ENCODE peak calls at places on chromosome 18, in five cellular contexts. One of them, this sample, is unnamed.

GRCh38 chr18:79805211-79805862 is 7.6 kb downstream of the KCNG2 start:
- DNase-seq in A549: no peak
- DNase-seq in GM12878: no peak
- DNase-seq in sigmoid colon: peak
- DNase-seq in stomach: no peak
- DNase-seq in this sample: no peak

GRCh38 chr18:63207154-63207790 is 112.3 kb downstream of the BCL2 start:
- DNase-seq in A549: no peak
- DNase-seq in GM12878: no peak
- DNase-seq in sigmoid colon: no peak
- DNase-seq in stomach: no peak
- DNase-seq in this sample: no peak

GRCh38 chr18:77422974-77423373 is 173.3 kb downstream of the GALR1 start:
- DNase-seq in A549: peak
- DNase-seq in GM12878: no peak
- DNase-seq in sigmoid colon: no peak
- DNase-seq in stomach: no peak
- DNase-seq in this sample: no peak

GRCh38 chr18:4831127-4831526 is 365.9 kb downstream of the AKAIN1 start:
- DNase-seq in A549: no peak
- DNase-seq in GM12878: no peak
- DNase-seq in sigmoid colon: no peak
- DNase-seq in stomach: no peak
- DNase-seq in this sample: no peak

GRCh38 chr18:76468345-76469275 is 26.4 kb downstream of the ZNF516 start:
- DNase-seq in A549: no peak
- DNase-seq in GM12878: no peak
- DNase-seq in sigmoid colon: peak
- DNase-seq in stomach: no peak
- DNase-seq in this sample: no peak

GRCh38 chr18:15198116-15198389 is 450.1 kb downstream of the ANKRD30B start:
- DNase-seq in A549: no peak
- DNase-seq in GM12878: no peak
- DNase-seq in sigmoid colon: no peak
- DNase-seq in stomach: no peak
- DNase-seq in this sample: no peak

GRCh38 chr18:73318732-73319479 is 451.1 kb upstream of the NETO1 start:
- DNase-seq in A549: peak
- DNase-seq in GM12878: no peak
- DNase-seq in sigmoid colon: no peak
- DNase-seq in stomach: no peak
- DNase-seq in this sample: no peak

GRCh38 chr18:9094307-9095226 is 7.9 kb upstream of the NDUFV2 start:
- DNase-seq in A549: peak
- DNase-seq in GM12878: no peak
- DNase-seq in sigmoid colon: no peak
- DNase-seq in stomach: no peak
- DNase-seq in this sample: no peak

GRCh38 chr18:62420513-62421209 is 95.6 kb downstream of the TNFRSF11A start:
- DNase-seq in A549: peak
- DNase-seq in GM12878: peak
- DNase-seq in sigmoid colon: no peak
- DNase-seq in stomach: peak
- DNase-seq in this sample: no peak

GRCh38 chr18:23712445-23712844 is 23.2 kb downstream of the LAMA3 start:
- DNase-seq in A549: no peak
- DNase-seq in GM12878: no peak
- DNase-seq in sigmoid colon: no peak
- DNase-seq in stomach: no peak
- DNase-seq in this sample: no peak

GRCh38 chr18:11851156-11852047 is at the start of gene CHMP1B:
- DNase-seq in A549: peak
- DNase-seq in GM12878: peak
- DNase-seq in sigmoid colon: peak
- DNase-seq in stomach: peak
- DNase-seq in this sample: peak
- TF ChIP-seq EP300 in A549: no peak
- TF ChIP-seq EP300 in GM12878: no peak
- TF ChIP-seq EP300 in sigmoid colon: peak
- TF ChIP-seq EP300 in stomach: no peak
- TF ChIP-seq EP300 in this sample: peak

GRCh38 chr18:21112140-21112473 is 494 bp upstream of the ROCK1 start:
- DNase-seq in A549: no peak
- DNase-seq in GM12878: no peak
- DNase-seq in sigmoid colon: no peak
- DNase-seq in stomach: no peak
- DNase-seq in this sample: no peak
- TF ChIP-seq CTCF in A549: no peak
- TF ChIP-seq CTCF in GM12878: no peak
- TF ChIP-seq CTCF in sigmoid colon: no peak
- TF ChIP-seq CTCF in stomach: no peak
- TF ChIP-seq CTCF in this sample: no peak

DNA sequence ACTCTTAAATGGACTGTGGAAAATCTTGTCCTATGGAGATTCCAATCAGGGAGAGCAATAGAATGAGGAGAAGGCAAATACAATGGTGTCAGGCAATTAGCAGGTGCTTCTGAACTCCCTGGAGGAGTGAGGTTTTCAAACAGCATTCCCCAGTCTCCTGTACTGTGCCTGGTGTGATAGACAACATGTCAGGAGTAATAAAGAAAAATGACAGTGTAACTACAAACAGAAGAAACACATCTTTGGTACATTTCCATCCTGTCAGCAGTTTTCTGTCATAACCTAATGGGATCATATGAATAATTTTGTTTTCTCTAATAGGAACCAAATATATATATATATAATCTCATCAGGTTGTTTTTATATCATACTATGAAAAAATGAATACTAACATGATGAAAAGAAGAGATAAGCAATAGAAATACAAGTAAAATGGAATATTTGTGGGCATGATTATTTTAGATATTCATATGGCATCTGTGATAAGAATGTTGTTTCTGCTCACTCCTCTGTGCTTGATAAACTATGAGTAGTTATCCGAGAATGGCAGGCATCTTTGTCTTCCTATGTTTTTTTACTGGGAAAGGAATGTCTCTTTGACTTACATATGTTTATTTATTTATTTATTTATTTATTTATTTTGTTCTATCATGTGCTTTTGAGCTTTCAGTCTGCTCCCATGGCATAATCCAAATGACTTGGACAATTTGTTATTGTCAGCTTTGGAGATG is 441.7 kb downstream of the TXNL1 start:
- DNase-seq in A549: no peak
- DNase-seq in GM12878: no peak
- DNase-seq in sigmoid colon: no peak
- DNase-seq in stomach: no peak
- DNase-seq in this sample: no peak
- TF ChIP-seq EP300 in A549: no peak
- TF ChIP-seq EP300 in GM12878: no peak
- TF ChIP-seq EP300 in sigmoid colon: no peak
- TF ChIP-seq EP300 in stomach: no peak
- TF ChIP-seq EP300 in this sample: no peak

GRCh38 chr18:31396796-31397195 is 20.2 kb downstream of the DSG4 start:
- DNase-seq in A549: no peak
- DNase-seq in GM12878: no peak
- DNase-seq in sigmoid colon: no peak
- DNase-seq in stomach: no peak
- DNase-seq in this sample: no peak
- TF ChIP-seq CTCF in A549: no peak
- TF ChIP-seq CTCF in GM12878: no peak
- TF ChIP-seq CTCF in sigmoid colon: no peak
- TF ChIP-seq CTCF in stomach: no peak
- TF ChIP-seq CTCF in this sample: no peak

GRCh38 chr18:10739152-10739551 is 213.3 kb downstream of the NAPG start:
- DNase-seq in A549: no peak
- DNase-seq in GM12878: no peak
- DNase-seq in sigmoid colon: no peak
- DNase-seq in stomach: no peak
- DNase-seq in this sample: no peak
- TF ChIP-seq EP300 in A549: no peak
- TF ChIP-seq EP300 in GM12878: no peak
- TF ChIP-seq EP300 in sigmoid colon: no peak
- TF ChIP-seq EP300 in stomach: no peak
- TF ChIP-seq EP300 in this sample: no peak

GRCh38 chr18:50706199-50706598 is 113.6 kb downstream of the MRO start:
- DNase-seq in A549: no peak
- DNase-seq in GM12878: no peak
- DNase-seq in sigmoid colon: peak
- DNase-seq in stomach: no peak
- DNase-seq in this sample: no peak

GRCh38 chr18:50704541-50704940 is 115.3 kb downstream of the MRO start:
- DNase-seq in A549: no peak
- DNase-seq in GM12878: no peak
- DNase-seq in sigmoid colon: peak
- DNase-seq in stomach: no peak
- DNase-seq in this sample: no peak

GRCh38 chr18:50709215-50709614 is 110.6 kb downstream of the MRO start:
- DNase-seq in A549: no peak
- DNase-seq in GM12878: no peak
- DNase-seq in sigmoid colon: no peak
- DNase-seq in stomach: no peak
- DNase-seq in this sample: no peak

GRCh38 chr18:50711401-50711800 is 108.4 kb downstream of the MRO start:
- DNase-seq in A549: no peak
- DNase-seq in GM12878: no peak
- DNase-seq in sigmoid colon: no peak
- DNase-seq in stomach: no peak
- DNase-seq in this sample: no peak

DNA sequence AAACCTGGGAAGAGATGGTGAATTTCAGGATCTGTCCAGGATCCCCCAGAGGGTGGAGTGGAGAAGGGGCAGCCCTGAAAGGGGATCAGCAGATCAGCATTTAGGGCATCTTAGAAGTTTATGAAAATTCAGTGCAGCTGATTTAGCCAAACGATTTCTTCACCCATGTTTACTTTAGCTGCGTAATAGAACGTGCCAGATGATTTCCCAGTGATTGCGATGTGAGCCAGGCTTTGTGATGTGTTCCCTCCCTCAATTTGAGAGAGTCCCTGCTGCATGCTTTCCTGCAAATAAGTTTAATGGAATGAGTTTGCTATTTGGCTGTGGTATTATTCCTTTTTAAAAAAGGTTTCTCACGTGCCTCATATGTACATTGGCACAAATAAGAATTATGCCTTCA is 112.0 kb downstream of the MRO start:
- DNase-seq in A549: no peak
- DNase-seq in GM12878: no peak
- DNase-seq in sigmoid colon: no peak
- DNase-seq in stomach: no peak
- DNase-seq in this sample: peak
- TF ChIP-seq CTCF in A549: no peak
- TF ChIP-seq CTCF in GM12878: no peak
- TF ChIP-seq CTCF in sigmoid colon: no peak
- TF ChIP-seq CTCF in stomach: no peak
- TF ChIP-seq CTCF in this sample: no peak

GRCh38 chr18:50826027-50826426 is 6.2 kb upstream of the MRO start:
- DNase-seq in A549: no peak
- DNase-seq in GM12878: no peak
- DNase-seq in sigmoid colon: no peak
- DNase-seq in stomach: no peak
- DNase-seq in this sample: no peak
- TF ChIP-seq EP300 in A549: no peak
- TF ChIP-seq EP300 in GM12878: no peak
- TF ChIP-seq EP300 in sigmoid colon: no peak
- TF ChIP-seq EP300 in stomach: no peak
- TF ChIP-seq EP300 in this sample: no peak

GRCh38 chr18:31065036-31065773 is 22.7 kb upstream of the DSC3 start:
- DNase-seq in A549: no peak
- DNase-seq in GM12878: peak
- DNase-seq in sigmoid colon: no peak
- DNase-seq in stomach: no peak
- DNase-seq in this sample: no peak
- TF ChIP-seq CTCF in A549: no peak
- TF ChIP-seq CTCF in GM12878: no peak
- TF ChIP-seq CTCF in sigmoid colon: no peak
- TF ChIP-seq CTCF in stomach: no peak
- TF ChIP-seq CTCF in this sample: no peak

GRCh38 chr18:47594621-47595086 is 335.8 kb downstream of the SMAD2 start:
- DNase-seq in A549: no peak
- DNase-seq in GM12878: no peak
- DNase-seq in sigmoid colon: no peak
- DNase-seq in stomach: no peak
- DNase-seq in this sample: peak
- TF ChIP-seq EP300 in A549: no peak
- TF ChIP-seq EP300 in GM12878: no peak
- TF ChIP-seq EP300 in sigmoid colon: no peak
- TF ChIP-seq EP300 in stomach: no peak
- TF ChIP-seq EP300 in this sample: no peak

This sample was measured in tibial nerve.